ENCODE peak calls at places on chromosomes 11 and 22, in nine cellular contexts. One of them, this sample, is unnamed.

GRCh38 chr22:30637701-30638114 is 2.1 kb downstream of the SLC35E4 start:
- DNase-seq in Peyer's patch: no peak
- DNase-seq in lower leg skin: no peak
- DNase-seq in body of pancreas: no peak
- DNase-seq in adrenal gland: no peak
- DNase-seq in spleen: no peak
- DNase-seq in uterus: no peak
- DNase-seq in tibial nerve: no peak
- DNase-seq in ovary: no peak
- DNase-seq in this sample: no peak

GRCh38 chr22:26529345-26529744 is 17.1 kb upstream of the TFIP11 start:
- DNase-seq in Peyer's patch: no peak
- DNase-seq in lower leg skin: no peak
- DNase-seq in body of pancreas: peak; percentile 79
- DNase-seq in adrenal gland: peak; percentile 70
- DNase-seq in spleen: no peak
- DNase-seq in uterus: no peak
- DNase-seq in tibial nerve: no peak
- DNase-seq in ovary: no peak
- DNase-seq in this sample: no peak

GRCh38 chr11:9886595-9886994 is 222.7 kb downstream of the SWAP70 start:
- DNase-seq in Peyer's patch: no peak
- DNase-seq in lower leg skin: no peak
- DNase-seq in body of pancreas: no peak
- DNase-seq in adrenal gland: no peak
- DNase-seq in spleen: no peak
- DNase-seq in uterus: no peak
- DNase-seq in tibial nerve: no peak
- DNase-seq in ovary: no peak
- DNase-seq in this sample: no peak

GRCh38 chr22:19103881-19104821 is 18.1 kb downstream of the DGCR2 start:
- DNase-seq in Peyer's patch: no peak
- DNase-seq in lower leg skin: no peak
- DNase-seq in body of pancreas: peak; percentile 93
- DNase-seq in adrenal gland: peak; percentile 18
- DNase-seq in spleen: no peak
- DNase-seq in uterus: no peak
- DNase-seq in tibial nerve: no peak
- DNase-seq in ovary: no peak
- DNase-seq in this sample: peak; percentile 76

GRCh38 chr11:96004862-96005261 is 81.0 kb upstream of the MTMR2 start:
- DNase-seq in Peyer's patch: no peak
- DNase-seq in lower leg skin: no peak
- DNase-seq in body of pancreas: no peak
- DNase-seq in adrenal gland: no peak
- DNase-seq in spleen: no peak
- DNase-seq in uterus: no peak
- DNase-seq in tibial nerve: no peak
- DNase-seq in ovary: no peak
- DNase-seq in this sample: no peak

GRCh38 chr11:67372993-67373915 is at the start of gene CLCF1:
- DNase-seq in Peyer's patch: peak; percentile 81
- DNase-seq in lower leg skin: no peak
- DNase-seq in body of pancreas: peak; percentile 78
- DNase-seq in adrenal gland: peak; percentile 67
- DNase-seq in spleen: peak; percentile 94
- DNase-seq in uterus: peak; percentile 91
- DNase-seq in tibial nerve: peak; percentile 40
- DNase-seq in ovary: peak; percentile 75
- DNase-seq in this sample: peak; percentile 76

GRCh38 chr11:9269492-9270030 is 4.4 kb upstream of the DENND5A start:
- DNase-seq in Peyer's patch: no peak
- DNase-seq in lower leg skin: no peak
- DNase-seq in body of pancreas: no peak
- DNase-seq in adrenal gland: no peak
- DNase-seq in spleen: no peak
- DNase-seq in uterus: no peak
- DNase-seq in tibial nerve: no peak
- DNase-seq in ovary: no peak
- DNase-seq in this sample: no peak

GRCh38 chr11:111675891-111676290 is 73.6 kb downstream of the SIK2 start:
- DNase-seq in Peyer's patch: no peak
- DNase-seq in lower leg skin: no peak
- DNase-seq in body of pancreas: no peak
- DNase-seq in adrenal gland: no peak
- DNase-seq in spleen: no peak
- DNase-seq in uterus: no peak
- DNase-seq in tibial nerve: no peak
- DNase-seq in ovary: no peak
- DNase-seq in this sample: no peak

GRCh38 chr11:11569936-11570491 is 51.8 kb downstream of the GALNT18 start:
- DNase-seq in Peyer's patch: no peak
- DNase-seq in lower leg skin: peak; percentile 65
- DNase-seq in body of pancreas: peak; percentile 37
- DNase-seq in adrenal gland: peak; percentile 36
- DNase-seq in spleen: peak; percentile 84
- DNase-seq in uterus: peak; percentile 54
- DNase-seq in tibial nerve: peak; percentile 28
- DNase-seq in ovary: no peak
- DNase-seq in this sample: peak; percentile 74

GRCh38 chr11:58618215-58618614 is 4.2 kb upstream of the CNTF start:
- DNase-seq in Peyer's patch: no peak
- DNase-seq in lower leg skin: no peak
- DNase-seq in body of pancreas: no peak
- DNase-seq in adrenal gland: no peak
- DNase-seq in spleen: no peak
- DNase-seq in uterus: no peak
- DNase-seq in tibial nerve: no peak
- DNase-seq in ovary: no peak
- DNase-seq in this sample: no peak

GRCh38 chr11:58613228-58613627 is 9.2 kb upstream of the CNTF start:
- DNase-seq in Peyer's patch: no peak
- DNase-seq in lower leg skin: no peak
- DNase-seq in body of pancreas: no peak
- DNase-seq in adrenal gland: no peak
- DNase-seq in spleen: no peak
- DNase-seq in uterus: no peak
- DNase-seq in tibial nerve: no peak
- DNase-seq in ovary: no peak
- DNase-seq in this sample: no peak

GRCh38 chr11:58616594-58616993 is 5.9 kb upstream of the CNTF start:
- DNase-seq in Peyer's patch: no peak
- DNase-seq in lower leg skin: peak; percentile 81
- DNase-seq in body of pancreas: peak; percentile 74
- DNase-seq in adrenal gland: peak; percentile 84
- DNase-seq in spleen: no peak
- DNase-seq in uterus: peak; percentile 34
- DNase-seq in tibial nerve: no peak
- DNase-seq in ovary: peak; percentile 53
- DNase-seq in this sample: no peak

GRCh38 chr11:58609723-58610122 is 12.7 kb upstream of the CNTF start:
- DNase-seq in Peyer's patch: no peak
- DNase-seq in lower leg skin: no peak
- DNase-seq in body of pancreas: no peak
- DNase-seq in adrenal gland: no peak
- DNase-seq in spleen: no peak
- DNase-seq in uterus: no peak
- DNase-seq in tibial nerve: no peak
- DNase-seq in ovary: no peak
- DNase-seq in this sample: no peak

GRCh38 chr11:58615556-58615955 is 6.9 kb upstream of the CNTF start:
- DNase-seq in Peyer's patch: no peak
- DNase-seq in lower leg skin: no peak
- DNase-seq in body of pancreas: no peak
- DNase-seq in adrenal gland: no peak
- DNase-seq in spleen: no peak
- DNase-seq in uterus: no peak
- DNase-seq in tibial nerve: no peak
- DNase-seq in ovary: no peak
- DNase-seq in this sample: no peak
- TF ChIP-seq POLR2A in Peyer's patch: no peak
- TF ChIP-seq POLR2A in lower leg skin: no peak
- TF ChIP-seq POLR2A in body of pancreas: no peak
- TF ChIP-seq POLR2A in adrenal gland: no peak
- TF ChIP-seq POLR2A in spleen: no peak
- TF ChIP-seq POLR2A in uterus: no peak
- TF ChIP-seq POLR2A in tibial nerve: no peak
- TF ChIP-seq POLR2A in ovary: no peak
- TF ChIP-seq POLR2A in this sample: no peak

GRCh38 chr11:1335264-1335810 is 25.9 kb upstream of the TOLLIP start:
- DNase-seq in Peyer's patch: no peak
- DNase-seq in lower leg skin: no peak
- DNase-seq in body of pancreas: no peak
- DNase-seq in adrenal gland: no peak
- DNase-seq in spleen: peak; percentile 80
- DNase-seq in uterus: no peak
- DNase-seq in tibial nerve: no peak
- DNase-seq in ovary: no peak
- DNase-seq in this sample: no peak

GRCh38 chr11:1337647-1338007 is 28.2 kb upstream of the TOLLIP start:
- DNase-seq in Peyer's patch: no peak
- DNase-seq in lower leg skin: no peak
- DNase-seq in body of pancreas: no peak
- DNase-seq in adrenal gland: no peak
- DNase-seq in spleen: no peak
- DNase-seq in uterus: no peak
- DNase-seq in tibial nerve: no peak
- DNase-seq in ovary: no peak
- DNase-seq in this sample: no peak

GRCh38 chr11:1336836-1337646 is 27.6 kb upstream of the TOLLIP start:
- DNase-seq in Peyer's patch: peak; percentile 65
- DNase-seq in lower leg skin: no peak
- DNase-seq in body of pancreas: no peak
- DNase-seq in adrenal gland: peak; percentile 44
- DNase-seq in spleen: peak; percentile 93
- DNase-seq in uterus: peak; percentile 53
- DNase-seq in tibial nerve: no peak
- DNase-seq in ovary: peak; percentile 58
- DNase-seq in this sample: peak; percentile 27

GRCh38 chr11:1333860-1334259 is 24.4 kb upstream of the TOLLIP start:
- DNase-seq in Peyer's patch: no peak
- DNase-seq in lower leg skin: no peak
- DNase-seq in body of pancreas: no peak
- DNase-seq in adrenal gland: no peak
- DNase-seq in spleen: peak; percentile 72
- DNase-seq in uterus: no peak
- DNase-seq in tibial nerve: no peak
- DNase-seq in ovary: no peak
- DNase-seq in this sample: no peak

DNA sequence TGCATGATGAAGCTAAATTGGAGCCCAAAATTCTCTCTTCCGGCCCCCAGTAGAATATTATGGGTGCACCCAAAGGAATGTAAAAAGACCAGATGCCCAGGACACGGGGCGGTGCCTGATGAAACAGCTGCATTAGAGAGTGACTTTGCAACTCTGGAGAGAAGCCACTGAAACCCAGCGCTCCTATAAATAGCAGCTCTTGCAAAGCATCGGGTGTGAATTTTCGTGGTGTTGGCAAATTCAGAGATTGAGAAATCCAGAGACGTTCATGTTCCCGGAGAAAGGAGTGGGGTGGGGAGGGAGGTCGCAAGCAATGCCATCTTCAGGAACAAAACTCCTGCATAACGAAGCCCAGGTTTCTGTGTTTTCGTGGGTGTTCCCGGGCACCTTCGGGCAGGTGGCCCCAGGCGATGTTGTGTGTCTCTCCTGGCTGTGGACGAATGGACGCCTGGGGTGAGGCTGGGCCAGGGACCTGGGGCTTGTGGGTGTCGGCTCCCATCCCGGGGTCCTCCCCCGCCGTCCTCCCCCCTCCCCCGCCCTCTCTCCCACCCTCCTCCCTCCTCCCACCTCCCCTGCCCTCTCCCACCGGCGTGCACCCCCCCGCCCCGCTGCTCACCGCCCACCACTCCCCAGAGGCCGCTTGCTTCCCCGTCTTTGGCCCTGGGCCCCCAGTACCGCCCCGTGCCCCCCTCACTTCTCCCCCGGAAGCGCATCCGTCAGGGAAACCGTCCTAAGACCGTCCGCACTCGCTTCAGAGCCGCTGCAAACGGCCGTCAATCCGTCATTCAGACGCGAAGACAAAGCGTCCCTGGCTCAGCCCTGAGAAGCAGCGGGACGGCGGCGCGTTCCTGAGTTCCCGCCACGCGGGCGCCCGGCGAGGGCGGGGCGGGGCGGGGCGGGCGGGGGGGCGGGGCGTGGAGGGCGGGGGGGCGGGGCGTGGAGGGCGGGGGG is 26.7 kb upstream of the TOLLIP start:
- DNase-seq in Peyer's patch: peak; percentile 65
- DNase-seq in lower leg skin: peak; percentile 88
- DNase-seq in body of pancreas: peak; percentile 64
- DNase-seq in adrenal gland: peak; percentile 78
- DNase-seq in spleen: peak; percentile 92
- DNase-seq in uterus: peak; percentile 77
- DNase-seq in tibial nerve: peak; percentile 72
- DNase-seq in ovary: peak; percentile 54
- DNase-seq in this sample: peak; percentile 64
- H3K4me3 ChIP-seq in Peyer's patch: peak overlapping the region; percentile 47
- H3K4me3 ChIP-seq in lower leg skin: no peak overlapping the region
- H3K4me3 ChIP-seq in body of pancreas: no peak overlapping the region
- H3K4me3 ChIP-seq in adrenal gland: no peak overlapping the region
- H3K4me3 ChIP-seq in spleen: peak overlapping the region; percentile 48
- H3K4me3 ChIP-seq in uterus: peak overlapping the region; percentile 52
- H3K4me3 ChIP-seq in tibial nerve: peak overlapping the region; percentile 45
- H3K4me3 ChIP-seq in ovary: peak overlapping the region; percentile 54
- H3K4me3 ChIP-seq in this sample: no peak overlapping the region

DNA sequence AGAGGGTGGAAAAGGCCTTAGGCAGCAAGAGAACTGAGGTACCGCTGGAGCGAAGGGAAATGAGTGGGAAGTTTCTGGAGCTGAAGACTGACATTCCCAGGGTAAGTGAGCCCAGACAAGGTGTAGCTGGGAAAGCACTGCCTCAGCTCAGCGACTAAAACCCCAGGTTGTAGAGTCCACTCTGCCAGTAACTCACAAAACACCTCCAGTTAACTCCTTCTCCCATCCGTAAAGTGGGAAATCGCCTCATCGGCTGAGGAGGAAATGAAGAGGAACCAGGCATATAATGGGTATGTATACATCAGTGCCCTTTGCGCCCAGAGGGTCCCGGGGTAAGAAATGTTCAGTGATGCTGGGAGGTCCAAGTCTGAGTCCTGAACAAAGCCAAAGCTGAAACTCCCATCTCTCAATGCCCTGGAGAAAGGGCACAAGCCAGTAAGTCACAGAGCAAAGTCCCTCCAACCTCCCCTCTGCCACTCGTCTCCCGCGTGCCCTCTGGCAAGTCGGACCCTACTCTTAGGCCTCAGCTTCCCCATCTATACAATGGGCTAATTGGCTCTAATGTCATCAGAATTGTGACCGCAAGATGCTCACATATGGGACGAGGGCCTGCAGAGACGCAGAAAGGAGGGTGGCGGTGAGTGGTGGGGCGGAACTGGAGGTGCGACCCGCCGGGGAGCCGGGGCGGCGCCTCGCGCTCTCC is 588 bp downstream of the VPS37C start:
- DNase-seq in Peyer's patch: no peak
- DNase-seq in lower leg skin: no peak
- DNase-seq in body of pancreas: no peak
- DNase-seq in adrenal gland: no peak
- DNase-seq in spleen: no peak
- DNase-seq in uterus: no peak
- DNase-seq in tibial nerve: no peak
- DNase-seq in ovary: no peak
- DNase-seq in this sample: no peak
- TF ChIP-seq POLR2A in Peyer's patch: no peak
- TF ChIP-seq POLR2A in lower leg skin: no peak
- TF ChIP-seq POLR2A in body of pancreas: no peak
- TF ChIP-seq POLR2A in adrenal gland: no peak
- TF ChIP-seq POLR2A in spleen: no peak
- TF ChIP-seq POLR2A in uterus: no peak
- TF ChIP-seq POLR2A in tibial nerve: no peak
- TF ChIP-seq POLR2A in ovary: no peak
- TF ChIP-seq POLR2A in this sample: no peak

GRCh38 chr11:120326228-120326627 is 1.1 kb downstream of the TLCD5 start:
- DNase-seq in Peyer's patch: no peak
- DNase-seq in lower leg skin: no peak
- DNase-seq in body of pancreas: no peak
- DNase-seq in adrenal gland: no peak
- DNase-seq in spleen: no peak
- DNase-seq in uterus: no peak
- DNase-seq in tibial nerve: no peak
- DNase-seq in ovary: no peak
- DNase-seq in this sample: no peak
- H3K4me3 ChIP-seq in Peyer's patch: no peak overlapping the region
- H3K4me3 ChIP-seq in lower leg skin: no peak overlapping the region
- H3K4me3 ChIP-seq in body of pancreas: no peak overlapping the region
- H3K4me3 ChIP-seq in adrenal gland: no peak overlapping the region
- H3K4me3 ChIP-seq in spleen: peak overlapping the region; percentile 53
- H3K4me3 ChIP-seq in uterus: peak overlapping the region; percentile 65
- H3K4me3 ChIP-seq in tibial nerve: peak overlapping the region; percentile 67
- H3K4me3 ChIP-seq in ovary: peak overlapping the region; percentile 80
- H3K4me3 ChIP-seq in this sample: no peak overlapping the region